ENCODE peak calls at places on chromosome 3, in five cellular contexts. B is H1, P is IMR-90, J is trophoblast cell, E is neuronal stem cell. T is an unnamed sample.

GRCh38 chr3:46845397-46845859 is 17.8 kb downstream of the MYL3 start:
- DNase-seq in B (no peak), P (peak; percentile 62), J (peak; percentile 54), E (peak; percentile 32), T (peak; percentile 75)

GRCh38 chr3:63625161-63625560 is 27.3 kb upstream of the SNTN start:
- DNase-seq in B (no peak), P (peak; percentile 89), J (no peak), E (no peak), T (no peak)

GRCh38 chr3:180980612-180981011 is 8.9 kb downstream of the DNAJC19 start:
- DNase-seq in B (no peak), P (peak; percentile 64), J (no peak), E (no peak), T (peak; percentile 25)

GRCh38 chr3:116433552-116433951 is 11.7 kb downstream of the LSAMP start:
- DNase-seq in B (no peak), P (no peak), J (no peak), E (no peak), T (no peak)

GRCh38 chr3:139218046-139218445 is 125.8 kb upstream of the MRPS22 start:
- DNase-seq in B (no peak), P (no peak), J (no peak), E (no peak), T (no peak)

GRCh38 chr3:179528786-179529185 is 33.9 kb upstream of the ACTL6A start:
- DNase-seq in B (no peak), P (peak; percentile 72), J (no peak), E (no peak), T (peak; percentile 57)

GRCh38 chr3:56813656-56813965 is 11.9 kb upstream of the ARHGEF3 start:
- DNase-seq in B (no peak), P (no peak), J (no peak), E (no peak), T (no peak)

GRCh38 chr3:105974381-105974780 is 105.6 kb upstream of the CBLB start:
- DNase-seq in B (no peak), P (no peak), J (no peak), E (no peak), T (no peak)

GRCh38 chr3:170499562-170500156 is 81.0 kb downstream of the CLDN11 start:
- DNase-seq in B (no peak), P (peak; percentile 57), J (peak; percentile 83), E (no peak), T (no peak)

GRCh38 chr3:29805757-29806156 is 524.9 kb downstream of the RBMS3 start:
- DNase-seq in B (no peak), P (peak; percentile 59), J (peak; percentile 82), E (no peak), T (peak; percentile 32)

GRCh38 chr3:156751461-156752025 is 74.6 kb upstream of the LEKR1 start:
- DNase-seq in B (peak; percentile 70), P (peak; percentile 79), J (no peak), E (no peak), T (peak; percentile 62)

GRCh38 chr3:112395166-112395894 is 62.4 kb downstream of the CD200 start:
- DNase-seq in B (no peak), P (peak; percentile 69), J (peak; percentile 88), E (no peak), T (peak; percentile 33)

GRCh38 chr3:67018105-67018788 is 20.1 kb downstream of the KBTBD8 start:
- DNase-seq in B (no peak), P (no peak), J (peak; percentile 60), E (no peak), T (peak; percentile 16)

GRCh38 chr3:169662215-169663070 is 1.1 kb downstream of the MECOM start:
- DNase-seq in B (peak; percentile 92), P (peak; percentile 57), J (peak; percentile 80), E (peak; percentile 85), T (peak; percentile 50)

GRCh38 chr3:106212658-106213222 is 343.9 kb upstream of the CBLB start:
- DNase-seq in B (no peak), P (peak; percentile 28), J (no peak), E (no peak), T (no peak)

GRCh38 chr3:70821602-70822001 is 509.2 kb upstream of the MDFIC2 start:
- DNase-seq in B (no peak), P (no peak), J (no peak), E (no peak), T (no peak)

GRCh38 chr3:99659965-99660364 is 21.6 kb downstream of the COL8A1 start:
- DNase-seq in B (no peak), P (no peak), J (peak; percentile 5), E (no peak), T (peak; percentile 95)

GRCh38 chr3:29533992-29534391 is 253.1 kb downstream of the RBMS3 start:
- DNase-seq in B (no peak), P (no peak), J (no peak), E (no peak), T (no peak)

GRCh38 chr3:140170612-140171011 is 235.6 kb downstream of the CLSTN2 start:
- DNase-seq in B (no peak), P (no peak), J (no peak), E (no peak), T (no peak)

GRCh38 chr3:66376568-66376967 is 124.3 kb downstream of the LRIG1 start:
- DNase-seq in B (no peak), P (peak; percentile 85), J (peak; percentile 5), E (no peak), T (peak; percentile 66)

GRCh38 chr3:67654099-67654831 is at the start of gene SUCLG2:
- DNase-seq in B (peak; percentile 87), P (peak; percentile 75), J (peak; percentile 93), E (peak; percentile 72), T (peak; percentile 89)

GRCh38 chr3:12884104-12884742 is 42.9 kb upstream of the RPL32 start:
- DNase-seq in B (no peak), P (peak; percentile 15), J (no peak), E (no peak), T (no peak)

GRCh38 chr3:12884790-12885584 is 43.6 kb upstream of the RPL32 start:
- DNase-seq in B (no peak), P (no peak), J (no peak), E (no peak), T (no peak)

GRCh38 chr3:12885585-12885934 is 44.2 kb upstream of the RPL32 start:
- DNase-seq in B (no peak), P (no peak), J (no peak), E (no peak), T (no peak)

GRCh38 chr3:12886106-12886679 is 44.8 kb upstream of the RPL32 start:
- DNase-seq in B (no peak), P (no peak), J (no peak), E (no peak), T (no peak)

DNA sequence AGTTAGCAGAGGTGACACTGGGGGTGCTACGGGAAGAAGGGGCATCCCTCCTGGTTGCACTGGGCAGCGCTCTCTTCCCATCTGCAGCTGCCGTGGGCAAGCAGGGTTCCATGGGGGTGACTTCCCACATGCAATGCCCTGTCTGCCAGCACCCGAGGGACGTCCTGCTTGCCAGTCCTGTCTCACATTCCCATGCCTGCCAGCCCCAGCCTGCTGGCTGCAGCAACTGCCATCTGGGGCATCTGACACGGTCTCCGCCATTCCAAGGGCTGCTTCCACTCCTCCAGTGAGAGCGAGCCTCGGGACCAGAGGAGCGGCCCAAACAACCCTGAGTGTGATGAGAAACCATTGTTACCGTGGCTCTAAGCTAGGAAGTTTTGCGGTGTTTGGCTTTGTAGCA is 45.4 kb upstream of the RPL32 start:
- DNase-seq in B (no peak), P (no peak), J (no peak), E (no peak), T (no peak)
- H3K4me3 ChIP-seq in B (no peak overlapping the region), P (no peak overlapping the region), J (peak overlapping the region; percentile 5), E (no peak overlapping the region), T (no peak overlapping the region)

GRCh38 chr3:48463703-48464102 is 17.2 kb downstream of the ATRIP start:
- DNase-seq in B (no peak), P (no peak), J (no peak), E (no peak), T (no peak)

GRCh38 chr3:48465237-48465530 is 18.6 kb downstream of the ATRIP start:
- DNase-seq in B (no peak), P (no peak), J (no peak), E (no peak), T (no peak)

GRCh38 chr3:48465531-48466378 is 19.2 kb downstream of the ATRIP start:
- DNase-seq in B (peak; percentile 87), P (peak; percentile 100), J (peak; percentile 99), E (peak; percentile 97), T (peak; percentile 100)

GRCh38 chr3:48466386-48467109 is 20.0 kb downstream of the ATRIP start:
- DNase-seq in B (no peak), P (no peak), J (no peak), E (no peak), T (no peak)

DNA sequence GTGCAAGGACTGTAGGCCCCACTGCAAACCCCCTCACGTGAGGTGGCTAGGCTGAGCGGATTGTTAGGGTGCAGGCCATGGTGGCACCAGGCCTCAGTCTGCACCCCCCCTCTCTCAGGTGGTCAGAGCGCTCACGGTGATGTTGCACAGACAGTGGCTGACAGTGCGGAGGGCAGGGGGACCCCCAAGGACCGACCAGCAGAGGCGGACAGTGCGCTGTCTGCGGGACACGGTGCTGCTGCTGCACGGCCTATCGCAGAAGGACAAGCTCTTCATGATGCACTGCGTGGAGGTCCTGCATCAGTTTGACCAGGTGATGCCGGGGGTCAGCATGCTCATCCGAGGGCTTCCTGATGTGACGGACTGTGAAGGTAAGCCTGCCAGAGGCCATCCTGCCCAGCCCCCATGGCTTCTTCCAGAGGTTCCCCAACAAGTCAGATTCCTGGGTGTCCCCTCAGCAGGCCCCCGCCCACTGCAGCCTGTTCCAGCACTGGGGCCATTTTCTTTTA is 18.2 kb downstream of the ATRIP start:
- DNase-seq in B (no peak), P (no peak), J (no peak), E (no peak), T (no peak)
- H4K91ac ChIP-seq in B (no peak overlapping the region), P (no peak overlapping the region), J (no peak overlapping the region), E (peak overlapping the region; percentile 93), T (peak overlapping the region; percentile 54)

GRCh38 chr3:172447611-172448579 is at the start of gene GHSR:
- DNase-seq in B (no peak), P (no peak), J (no peak), E (no peak), T (no peak)
- H3K4me3 ChIP-seq in B (peak within 1 kb of the TSS; percentile 56), P (no peak within 1 kb of the TSS), J (peak within 1 kb of the TSS; percentile 11), E (no peak within 1 kb of the TSS), T (no peak within 1 kb of the TSS)

DNA sequence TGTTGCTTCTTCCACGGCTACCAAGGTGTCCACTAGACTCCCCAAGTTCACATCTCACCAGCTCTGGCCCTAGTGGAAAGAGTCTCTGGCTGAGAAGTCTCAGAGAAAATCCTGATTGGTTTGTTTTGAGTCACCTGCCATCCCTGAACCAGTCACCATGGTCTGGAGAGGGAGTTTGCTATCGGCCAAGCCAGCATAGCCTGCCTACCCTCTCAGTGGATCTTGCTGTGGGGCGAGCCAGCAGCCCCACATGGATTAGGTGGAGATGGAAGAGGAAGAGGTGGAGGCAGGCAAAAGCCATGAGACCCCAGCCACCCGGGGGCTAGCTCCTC is 48.1 kb upstream of the FLNB start:
- DNase-seq in B (no peak), P (no peak), J (no peak), E (no peak), T (no peak)
- H4K91ac ChIP-seq in B (no peak overlapping the region), P (peak overlapping the region; percentile 45), J (peak overlapping the region; percentile 71), E (no peak overlapping the region), T (peak overlapping the region; percentile 14)

GRCh38 chr3:48135773-48136495 is 52.3 kb downstream of the CDC25A start:
- DNase-seq in B (no peak), P (peak; percentile 43), J (no peak), E (no peak), T (no peak)
- H3K4me3 ChIP-seq in B (no peak overlapping the region), P (no peak overlapping the region), J (no peak overlapping the region), E (no peak overlapping the region), T (no peak overlapping the region)